ENCODE peak calls at places on chromosomes 6 and 20, in seven cellular contexts. A, T, F, C, V, P and O are unnamed samples.

GRCh38 chr6:27888576-27888975 is 23.6 kb downstream of the OR2B2 start:
- DNase-seq in A (no peak), T (no peak), F (no peak), C (peak), V (peak), P (no peak), O (no peak)

GRCh38 chr6:161829186-161829794 is 555.4 kb upstream of the AGPAT4 start:
- DNase-seq in A (no peak), T (no peak), F (no peak), C (peak), V (no peak), P (no peak), O (no peak)

GRCh38 chr20:47066484-47067270 is 172.0 kb downstream of the EYA2 start:
- DNase-seq in A (no peak), T (peak), F (no peak), C (no peak), V (no peak), P (no peak), O (peak)

GRCh38 chr6:144804246-144804790 is 519.2 kb downstream of the UTRN start:
- DNase-seq in A (no peak), T (peak), F (no peak), C (no peak), V (peak), P (no peak), O (no peak)

GRCh38 chr20:51487525-51488279 is 54.8 kb downstream of the NFATC2 start:
- DNase-seq in A (no peak), T (peak), F (no peak), C (no peak), V (no peak), P (no peak), O (peak)

GRCh38 chr6:43310624-43311023 is 2.0 kb upstream of the CRIP3 start:
- DNase-seq in A (no peak), T (no peak), F (no peak), C (no peak), V (no peak), P (no peak), O (no peak)

GRCh38 chr20:48910360-48910781 is 11.1 kb upstream of the ARFGEF2 start:
- DNase-seq in A (no peak), T (no peak), F (no peak), C (no peak), V (peak), P (no peak), O (peak)

GRCh38 chr20:23156170-23156841 is 70.2 kb upstream of the CD93 start:
- DNase-seq in A (no peak), T (peak), F (no peak), C (peak), V (no peak), P (peak), O (peak)

GRCh38 chr20:11919046-11919445 is 1.4 kb downstream of the BTBD3 start:
- DNase-seq in A (no peak), T (peak), F (no peak), C (no peak), V (no peak), P (no peak), O (no peak)

GRCh38 chr6:117668736-117669135 is 6.5 kb upstream of the NUS1 start:
- DNase-seq in A (no peak), T (no peak), F (no peak), C (no peak), V (no peak), P (no peak), O (no peak)

GRCh38 chr20:43844778-43845614 is 69.7 kb upstream of the TOX2 start:
- DNase-seq in A (no peak), T (peak), F (no peak), C (no peak), V (peak), P (peak), O (peak)

GRCh38 chr6:123655520-123656306 is 19.0 kb upstream of the TRDN start:
- DNase-seq in A (no peak), T (no peak), F (no peak), C (no peak), V (no peak), P (no peak), O (peak)

GRCh38 chr6:125957845-125958244 is 1.3 kb downstream of the HINT3 start:
- DNase-seq in A (no peak), T (peak), F (no peak), C (no peak), V (no peak), P (peak), O (peak)

GRCh38 chr6:29295181-29295585 is 6.3 kb upstream of the OR14J1 start:
- DNase-seq in A (no peak), T (no peak), F (no peak), C (no peak), V (no peak), P (no peak), O (no peak)

GRCh38 chr6:158630944-158631616 is 13.5 kb downstream of the DYNLT1 start:
- DNase-seq in A (no peak), T (peak), F (no peak), C (no peak), V (no peak), P (no peak), O (no peak)

GRCh38 chr20:57246008-57246407 is 20.4 kb downstream of the BMP7 start:
- DNase-seq in A (no peak), T (no peak), F (no peak), C (no peak), V (no peak), P (no peak), O (no peak)

GRCh38 chr20:62500237-62500864 is 24.6 kb upstream of the GATA5 start:
- DNase-seq in A (no peak), T (peak), F (no peak), C (peak), V (peak), P (peak), O (peak)

GRCh38 chr6:17280552-17281090 is 540 bp upstream of the RBM24 start:
- DNase-seq in A (no peak), T (no peak), F (peak), C (peak), V (peak), P (peak), O (peak)

GRCh38 chr20:51097334-51098176 is 74.6 kb upstream of the KCNG1 start:
- DNase-seq in A (no peak), T (no peak), F (no peak), C (no peak), V (no peak), P (no peak), O (no peak)

GRCh38 chr6:136598048-136598447 is 47.8 kb upstream of the MAP7 start:
- DNase-seq in A (no peak), T (no peak), F (no peak), C (no peak), V (no peak), P (no peak), O (no peak)

GRCh38 chr6:136600818-136601217 is 50.6 kb upstream of the MAP7 start:
- DNase-seq in A (no peak), T (peak), F (no peak), C (no peak), V (no peak), P (no peak), O (peak)

GRCh38 chr6:136604328-136604825 is 54.2 kb upstream of the MAP7 start:
- DNase-seq in A (no peak), T (no peak), F (no peak), C (no peak), V (no peak), P (no peak), O (peak)

GRCh38 chr6:136594671-136595070 is 44.4 kb upstream of the MAP7 start:
- DNase-seq in A (no peak), T (no peak), F (no peak), C (no peak), V (no peak), P (no peak), O (no peak)

DNA sequence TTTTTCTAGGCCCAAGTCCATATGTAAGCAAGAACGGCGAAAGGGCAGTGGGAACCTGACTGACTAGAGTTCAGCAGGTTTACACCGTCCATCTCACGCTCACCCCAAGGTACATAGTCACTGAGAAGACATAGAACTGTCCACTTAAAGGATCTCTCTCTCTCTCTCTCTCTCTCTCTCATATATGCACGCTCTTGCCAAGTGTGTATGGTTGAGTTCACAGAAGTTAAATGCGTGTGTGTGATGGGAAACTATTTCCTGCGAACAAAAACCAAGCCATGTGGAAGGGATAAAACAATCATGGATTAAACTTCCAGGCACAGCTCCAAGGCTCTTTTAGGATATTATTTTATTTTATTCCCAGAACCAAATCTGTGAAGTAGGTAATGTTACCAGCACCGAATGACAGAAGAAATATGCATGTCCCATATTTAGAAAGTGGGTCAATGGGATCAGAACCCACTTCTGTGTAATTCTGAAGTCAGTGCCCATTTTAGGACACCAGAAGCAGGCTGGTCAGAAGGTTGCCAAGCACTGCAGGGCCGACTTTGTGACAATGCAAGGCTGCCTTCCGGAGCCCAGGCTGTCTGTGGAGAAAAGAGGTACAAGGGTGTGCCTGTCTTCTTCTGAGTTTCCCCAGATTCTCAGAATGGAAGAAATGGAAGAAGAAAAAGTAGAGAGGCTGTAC is 49.2 kb upstream of the MAP7 start:
- DNase-seq in A (no peak), T (peak), F (no peak), C (no peak), V (no peak), P (no peak), O (no peak)
- H3K9ac ChIP-seq in A (no peak), T (no peak), F (no peak), C (no peak), V (no peak), P (no peak), O (no peak)

DNA sequence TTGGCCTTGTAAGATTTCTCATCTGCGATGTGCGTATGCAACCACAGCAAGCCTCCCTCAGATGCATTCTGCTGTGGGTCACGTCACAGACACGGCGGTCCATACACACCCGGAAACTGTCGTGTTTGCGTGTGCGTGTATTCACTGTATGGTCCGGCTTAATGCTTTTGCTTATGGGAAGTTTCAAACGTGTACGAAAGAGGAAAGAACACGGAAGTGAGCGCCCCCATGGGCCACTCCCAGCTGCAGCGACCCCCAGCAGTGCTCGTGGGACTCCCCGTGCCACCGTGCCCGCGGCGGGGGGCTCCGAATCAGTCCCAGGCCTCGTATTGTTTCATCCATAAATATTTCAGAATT is 10.2 kb downstream of the DLL1 start:
- DNase-seq in A (no peak), T (no peak), F (no peak), C (no peak), V (no peak), P (no peak), O (no peak)
- H2BK5ac ChIP-seq in A (no peak), T (no peak), F (no peak), C (no peak), V (no peak), P (no peak), O (no peak)

GRCh38 chr20:33465536-33466302 is 22.2 kb upstream of the SNTA1 start:
- DNase-seq in A (no peak), T (no peak), F (no peak), C (no peak), V (no peak), P (no peak), O (no peak)
- H2AK5ac ChIP-seq in A (no peak), T (no peak), F (no peak), C (no peak), V (no peak), P (no peak), O (peak)

GRCh38 chr6:165574770-165575549 is 88.1 kb downstream of the PDE10A start:
- DNase-seq in A (no peak), T (peak), F (no peak), C (no peak), V (peak), P (peak), O (no peak)
- H3K9ac ChIP-seq in A (no peak), T (no peak), F (no peak), C (no peak), V (no peak), P (no peak), O (no peak)